ENCODE peak calls at places on chromosomes 12 and 14, in ten cellular contexts. O, I, Q, Z, J, Y, V, T, S and P are unnamed samples.

GRCh38 chr12:89235189-89235993 is 116.9 kb downstream of the DUSP6 start:
- DNase-seq in S (no peak), Z (no peak), I (no peak), J (no peak), Q (no peak), O (no peak), V (no peak), Y (no peak), T (no peak), P (no peak)

GRCh38 chr12:87150969-87151662 is 878.1 kb downstream of the C12orf50 start:
- DNase-seq in Y (no peak), I (no peak), S (no peak), V (no peak), T (no peak), O (no peak), Z (peak; percentile 62), J (no peak), Q (peak; percentile 3), P (no peak)

GRCh38 chr12:73421832-73422231 is 1115.8 kb upstream of the ATXN7L3B start:
- DNase-seq in V (no peak), Y (peak; percentile 16), Z (no peak), T (no peak), J (no peak), I (no peak), O (no peak), S (no peak), Q (no peak), P (peak; percentile 72)

GRCh38 chr12:98227162-98227561 is 288.2 kb upstream of the TMPO start:
- DNase-seq in O (peak; percentile 19), Q (peak; percentile 10), I (no peak), S (no peak), Y (no peak), V (no peak), J (peak; percentile 16), T (peak; percentile 20), Z (no peak), P (no peak)

GRCh38 chr12:19507823-19508222 is 68.5 kb downstream of the AEBP2 start:
- DNase-seq in V (no peak), O (no peak), J (no peak), Y (no peak), Z (no peak), T (no peak), Q (no peak), S (no peak), I (no peak), P (no peak)

GRCh38 chr12:103505371-103506236 is 9.8 kb upstream of the C12orf42 start:
- DNase-seq in T (no peak), O (no peak), I (no peak), S (no peak), J (no peak), Z (no peak), Y (peak; percentile 3), Q (no peak), V (no peak), P (peak; percentile 99)

GRCh38 chr14:70707138-70708038 is 65.7 kb downstream of the TTC9 start:
- DNase-seq in V (no peak), J (peak; percentile 80), S (peak; percentile 41), Q (no peak), Z (peak; percentile 92), T (no peak), I (no peak), O (no peak), Y (peak; percentile 89), P (peak; percentile 62)

GRCh38 chr12:110249716-110250225 is 31.3 kb upstream of the ATP2A2 start:
- DNase-seq in Q (no peak), S (peak; percentile 81), T (no peak), V (no peak), Y (peak; percentile 9), I (peak; percentile 62), Z (no peak), J (no peak), O (no peak), P (no peak)

GRCh38 chr14:74135386-74135785 is 50.6 kb downstream of the LIN52 start:
- DNase-seq in Y (peak; percentile 85), O (no peak), Z (peak; percentile 78), T (no peak), I (no peak), J (no peak), V (no peak), Q (no peak), S (no peak), P (no peak)

GRCh38 chr14:74141703-74142102 is 56.9 kb downstream of the LIN52 start:
- DNase-seq in T (no peak), I (no peak), Y (peak; percentile 3), V (no peak), Q (no peak), J (peak; percentile 54), Z (no peak), S (no peak), O (no peak), P (no peak)

GRCh38 chr14:74144789-74145188 is 60.0 kb downstream of the LIN52 start:
- DNase-seq in J (peak; percentile 40), Y (no peak), I (no peak), Z (no peak), T (no peak), Q (no peak), O (no peak), S (no peak), V (no peak), P (no peak)

GRCh38 chr14:74142523-74142922 is 57.8 kb downstream of the LIN52 start:
- DNase-seq in Y (no peak), S (no peak), J (no peak), T (no peak), O (no peak), V (no peak), Z (no peak), I (no peak), Q (no peak), P (no peak)

DNA sequence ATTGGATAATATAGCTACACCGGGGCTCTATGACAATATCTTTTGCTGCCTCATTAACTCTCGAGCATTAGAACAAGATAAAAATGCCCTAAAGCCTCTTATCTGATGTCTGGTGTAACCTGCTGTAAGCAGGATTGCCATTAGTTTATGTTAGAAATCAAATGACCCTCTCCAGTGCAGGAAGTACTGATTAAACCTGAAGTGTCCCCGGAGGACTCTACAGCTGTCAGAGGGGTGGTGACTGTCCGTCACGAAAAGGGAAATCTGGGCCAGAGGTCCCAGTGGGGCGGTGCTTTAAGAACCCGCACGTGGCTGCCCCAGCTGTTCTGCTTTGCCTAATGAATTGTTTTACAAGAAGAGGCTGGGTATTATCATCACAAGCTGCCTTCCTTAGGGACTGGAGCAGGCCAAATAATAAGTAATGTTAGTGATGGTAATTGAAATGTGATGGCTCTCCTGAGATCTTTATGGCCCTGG is 55.7 kb downstream of the LIN52 start:
- DNase-seq in O (peak; percentile 71), S (no peak), Q (peak; percentile 49), J (peak; percentile 47), Z (no peak), V (peak; percentile 83), Y (no peak), T (peak; percentile 58), I (peak; percentile 89), P (no peak)
- H3K27ac ChIP-seq in O (no peak overlapping the region), S (no peak overlapping the region), Q (no peak overlapping the region), J (no peak overlapping the region), Z (no peak overlapping the region), V (no peak overlapping the region), Y (no peak overlapping the region), T (no peak overlapping the region), I (peak overlapping the region; percentile 78), P (no peak overlapping the region)

DNA sequence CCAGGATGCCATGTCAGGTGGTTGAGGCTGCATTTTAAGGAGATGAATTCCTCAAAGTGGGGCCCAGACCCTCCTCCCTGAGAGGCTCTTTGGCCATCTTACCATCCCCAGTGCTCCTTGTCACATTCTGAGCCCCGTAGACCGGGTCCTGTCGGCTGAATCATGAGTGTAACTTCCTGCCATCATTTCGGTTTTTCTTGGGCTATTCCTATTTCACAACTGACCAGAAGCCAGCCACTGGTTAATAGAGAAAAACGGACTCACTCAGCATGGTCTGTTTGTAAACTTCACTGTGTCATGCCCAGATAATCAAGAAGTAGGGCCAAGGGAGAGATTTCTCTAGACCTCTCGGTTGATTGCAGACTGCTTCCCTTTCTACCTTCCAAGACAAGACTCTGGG is 6.6 kb downstream of the WNT5B start:
- DNase-seq in Z (no peak), S (no peak), V (no peak), O (no peak), I (no peak), J (no peak), Y (no peak), T (no peak), Q (no peak), P (no peak)
- TF ChIP-seq CTCF in Z (no peak), S (no peak), V (no peak), O (no peak), I (no peak), J (no peak), Y (no peak), T (no peak), Q (no peak), P (no peak)

GRCh38 chr12:10031318-10031717 is 836 bp downstream of the CLEC9A start:
- DNase-seq in J (no peak), V (no peak), Z (no peak), Q (no peak), S (no peak), T (no peak), O (no peak), Y (peak; percentile 27), I (no peak), P (no peak)

GRCh38 chr12:10033783-10034381 is 3.4 kb downstream of the CLEC9A start:
- DNase-seq in J (peak; percentile 15), Y (no peak), V (no peak), O (no peak), T (peak; percentile 9), S (no peak), I (no peak), Z (no peak), Q (no peak), P (peak; percentile 35)

GRCh38 chr12:10030446-10030845 is at the start of gene CLEC9A:
- DNase-seq in S (no peak), J (no peak), Y (no peak), V (no peak), I (no peak), O (no peak), Z (no peak), Q (no peak), T (no peak), P (no peak)

GRCh38 chr12:10027311-10028099 is 3.0 kb upstream of the CLEC9A start:
- DNase-seq in J (peak; percentile 32), O (no peak), T (no peak), Y (peak; percentile 8), Z (no peak), Q (no peak), S (no peak), V (no peak), I (no peak), P (peak; percentile 65)

GRCh38 chr12:10031771-10032175 is 1.3 kb downstream of the CLEC9A start:
- DNase-seq in Q (no peak), O (no peak), J (no peak), V (no peak), Z (peak; percentile 44), I (no peak), S (no peak), T (no peak), Y (peak; percentile 86), P (peak; percentile 97)
- H3K4me1 ChIP-seq in Q (no peaks in the 10 kb centered on the region), O (no peaks in the 10 kb centered on the region), J (no peaks in the 10 kb centered on the region), V (no peaks in the 10 kb centered on the region), Z (no peaks in the 10 kb centered on the region), I (no peaks in the 10 kb centered on the region), S (no peaks in the 10 kb centered on the region), T (no peaks in the 10 kb centered on the region), Y (no peaks in the 10 kb centered on the region), P (peaks cover 10% of the 10 kb centered on the region)

DNA sequence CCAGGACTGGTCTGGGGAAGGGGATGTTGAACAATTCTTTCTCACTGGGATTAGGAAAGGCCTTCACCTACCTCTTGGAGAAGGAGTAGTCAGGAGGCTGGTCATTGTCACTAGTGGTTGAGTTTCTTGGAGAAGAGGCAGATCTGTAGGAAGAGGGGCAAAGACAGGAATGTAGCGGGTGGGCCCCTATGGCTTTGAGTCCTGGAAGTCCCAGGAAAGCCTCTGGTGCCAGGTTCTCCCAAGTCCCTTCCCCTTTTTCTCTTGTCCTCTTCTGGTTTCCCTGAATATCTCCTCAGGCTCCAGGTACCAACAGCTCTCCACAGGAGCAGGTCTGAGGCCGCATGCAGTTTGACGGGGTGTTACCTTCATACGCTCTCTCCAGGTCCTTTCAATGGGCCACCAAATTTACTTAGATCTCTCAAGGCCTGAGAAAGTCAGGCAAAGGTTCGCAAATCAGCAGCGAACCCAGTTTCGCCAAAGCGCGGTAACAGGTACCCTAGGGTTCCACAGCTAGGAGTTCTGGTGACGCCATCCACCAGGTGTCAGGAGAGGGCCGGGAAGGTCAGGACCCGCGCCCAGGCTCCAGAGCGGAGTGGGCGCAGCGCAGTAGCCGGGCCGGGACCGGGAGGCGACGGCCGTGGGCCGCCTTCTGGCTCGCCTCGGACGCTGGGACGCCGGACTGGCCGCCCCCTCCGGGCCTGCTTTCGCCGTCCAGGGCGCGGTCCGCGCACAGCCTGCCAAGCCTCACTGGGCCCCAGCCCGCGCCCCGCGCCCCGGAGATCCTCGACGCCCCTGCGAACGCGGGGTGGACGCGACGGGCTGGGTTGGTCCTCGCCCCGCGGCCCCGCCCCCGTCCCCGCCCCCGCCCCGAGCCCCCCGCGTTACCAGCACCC is 795 bp downstream of the SMAGP start:
- DNase-seq in S (no peak), O (peak; percentile 67), Z (peak; percentile 67), I (peak; percentile 60), T (peak; percentile 40), J (peak; percentile 46), Y (peak; percentile 39), Q (peak; percentile 90), V (peak; percentile 82), P (peak; percentile 47)
- H3K27ac ChIP-seq in S (peak overlapping the region; percentile 26), O (no peak overlapping the region), Z (peak overlapping the region; percentile 95), I (peak overlapping the region; percentile 36), T (no peak overlapping the region), J (peak overlapping the region; percentile 60), Y (peak overlapping the region; percentile 86), Q (no peak overlapping the region), V (peak overlapping the region; percentile 89), P (no peak overlapping the region)